ENCODE peak calls at places on chromosomes 4 and X, in ten cellular contexts. D, H, E, Q, V, N, R, W, I and A are unnamed samples.

GRCh38 chr4:158133551-158133950 is 39.3 kb downstream of the GASK1B start:
- DNase-seq in I (no peak), W (no peak), Q (no peak), E (no peak), V (no peak), N (no peak), H (no peak), D (no peak), R (no peak), A (no peak)

GRCh38 chrX:98299785-98300184 is 1416.1 kb downstream of the RPA4 start:
- DNase-seq in H (no peak), D (no peak), I (no peak), E (no peak), R (no peak), N (no peak), V (no peak), Q (no peak), W (no peak), A (no peak)

GRCh38 chr4:10346023-10346422 is 111.2 kb downstream of the ZNF518B start:
- DNase-seq in N (no peak), I (no peak), E (peak; percentile 26), R (no peak), Q (peak; percentile 69), V (no peak), W (no peak), D (no peak), H (no peak), A (no peak)

GRCh38 chr4:39637572-39638357 is 900 bp downstream of the SMIM14 start:
- DNase-seq in R (peak; percentile 56), I (peak; percentile 52), H (peak; percentile 40), W (peak; percentile 77), E (no peak), D (peak; percentile 63), Q (peak; percentile 25), V (peak; percentile 69), N (peak; percentile 43), A (peak; percentile 70)

GRCh38 chr4:140469806-140470733 is 28.0 kb downstream of the MGAT4D start:
- DNase-seq in R (no peak), Q (no peak), D (no peak), V (no peak), W (no peak), N (no peak), H (no peak), E (no peak), I (no peak), A (no peak)

GRCh38 chr4:10296730-10297129 is 160.5 kb downstream of the ZNF518B start:
- DNase-seq in H (no peak), N (peak; percentile 62), E (peak; percentile 56), V (no peak), I (no peak), D (no peak), R (no peak), W (no peak), Q (no peak), A (peak; percentile 57)

GRCh38 chrX:40081679-40082068 is 16.1 kb downstream of the BCOR start:
- DNase-seq in N (no peak), W (no peak), Q (no peak), E (no peak), V (no peak), I (no peak), R (no peak), D (no peak), H (peak; percentile 29), A (no peak)

GRCh38 chr4:18480928-18481327 is 459.4 kb upstream of the LCORL start:
- DNase-seq in D (no peak), N (no peak), V (no peak), H (peak; percentile 40), E (no peak), R (no peak), Q (no peak), W (no peak), I (no peak), A (no peak)

GRCh38 chr4:13704020-13704419 is 76.5 kb upstream of the BOD1L1 start:
- DNase-seq in N (no peak), V (no peak), W (no peak), E (no peak), Q (no peak), D (no peak), I (no peak), R (no peak), H (no peak), A (no peak)

GRCh38 chrX:150409964-150410363 is 46.8 kb downstream of the MAMLD1 start:
- DNase-seq in I (no peak), N (no peak), Q (no peak), E (no peak), H (no peak), V (no peak), D (no peak), W (no peak), R (no peak), A (no peak)

GRCh38 chr4:176044589-176044951 is 21.1 kb upstream of the WDR17 start:
- DNase-seq in I (no peak), V (no peak), Q (no peak), W (no peak), E (peak; percentile 5), H (no peak), D (peak; percentile 30), N (peak; percentile 72), R (no peak), A (peak; percentile 57)

GRCh38 chr4:79255793-79256192 is 70.1 kb downstream of the NAA11 start:
- DNase-seq in Q (no peak), W (no peak), I (no peak), N (no peak), H (no peak), E (no peak), R (no peak), D (no peak), V (no peak), A (no peak)

GRCh38 chrX:70254063-70254400 is 6.0 kb downstream of the P2RY4 start:
- DNase-seq in W (no peak), R (no peak), Q (peak; percentile 4), H (no peak), E (no peak), V (no peak), I (no peak), N (no peak), D (no peak), A (no peak)

GRCh38 chr4:6674500-6675149 is 19.1 kb upstream of the S100P start:
- DNase-seq in N (no peak), H (peak; percentile 75), Q (peak; percentile 32), W (peak; percentile 54), I (no peak), D (no peak), V (peak; percentile 48), R (peak; percentile 60), E (no peak), A (no peak)

GRCh38 chr4:92270908-92271307 is 32.9 kb upstream of the GRID2 start:
- DNase-seq in E (no peak), N (no peak), V (peak; percentile 31), R (no peak), I (no peak), Q (peak; percentile 7), H (no peak), W (no peak), D (no peak), A (no peak)

GRCh38 chr4:128590034-128590740 is 219.3 kb upstream of the JADE1 start:
- DNase-seq in Q (no peak), E (no peak), V (no peak), I (no peak), H (no peak), D (no peak), W (peak; percentile 31), N (no peak), R (peak; percentile 67), A (no peak)

GRCh38 chr4:158496030-158496741 is 25.5 kb upstream of the RXFP1 start:
- DNase-seq in I (peak; percentile 7), V (peak; percentile 43), N (no peak), Q (peak; percentile 18), R (no peak), D (peak; percentile 23), W (peak; percentile 14), E (no peak), H (peak; percentile 1), A (no peak)